ENCODE peak calls at places on chromosomes 16 and 17, in six cellular contexts. One of them, this sample, is unnamed.
A peak's percentile ranks its signal among the peaks of the same experiment; 100 is the strongest.

GRCh38 chr17:72812823-72813222 is 279.7 kb downstream of the SLC39A11 start:
- DNase-seq in GM23338: no peak
- DNase-seq in HCT116: peak; percentile 51
- DNase-seq in hepatocyte: no peak
- DNase-seq in GM23248: peak; percentile 41
- DNase-seq in MM.1S: no peak
- DNase-seq in this sample: no peak

GRCh38 chr17:50201226-50201854 is at the start of gene COL1A1:
- DNase-seq in GM23338: peak; percentile 59
- DNase-seq in HCT116: no peak
- DNase-seq in hepatocyte: peak; percentile 85
- DNase-seq in GM23248: peak; percentile 94
- DNase-seq in MM.1S: no peak
- DNase-seq in this sample: no peak

GRCh38 chr16:67580202-67580601 is 17.9 kb downstream of the CTCF start:
- DNase-seq in GM23338: no peak
- DNase-seq in HCT116: no peak
- DNase-seq in hepatocyte: no peak
- DNase-seq in GM23248: no peak
- DNase-seq in MM.1S: no peak
- DNase-seq in this sample: no peak

GRCh38 chr17:42928714-42929496 is 28.3 kb downstream of the G6PC1 start:
- DNase-seq in GM23338: peak; percentile 87
- DNase-seq in HCT116: peak; percentile 60
- DNase-seq in hepatocyte: peak; percentile 76
- DNase-seq in GM23248: peak; percentile 91
- DNase-seq in MM.1S: peak; percentile 75
- DNase-seq in this sample: peak; percentile 87

GRCh38 chr17:49285716-49286115 is 55.1 kb upstream of the PHOSPHO1 start:
- DNase-seq in GM23338: no peak
- DNase-seq in HCT116: no peak
- DNase-seq in hepatocyte: no peak
- DNase-seq in GM23248: no peak
- DNase-seq in MM.1S: no peak
- DNase-seq in this sample: no peak

GRCh38 chr17:60534010-60534555 is 8.0 kb upstream of the APPBP2 start:
- DNase-seq in GM23338: no peak
- DNase-seq in HCT116: no peak
- DNase-seq in hepatocyte: no peak
- DNase-seq in GM23248: no peak
- DNase-seq in MM.1S: no peak
- DNase-seq in this sample: no peak

GRCh38 chr16:49622421-49623402 is 233.2 kb downstream of the ZNF423 start:
- DNase-seq in GM23338: no peak
- DNase-seq in HCT116: no peak
- DNase-seq in hepatocyte: no peak
- DNase-seq in GM23248: no peak
- DNase-seq in MM.1S: no peak
- DNase-seq in this sample: no peak

GRCh38 chr17:47225436-47225858 is 16.3 kb downstream of the MYL4 start:
- DNase-seq in GM23338: no peak
- DNase-seq in HCT116: peak; percentile 58
- DNase-seq in hepatocyte: no peak
- DNase-seq in GM23248: peak; percentile 95
- DNase-seq in MM.1S: no peak
- DNase-seq in this sample: no peak

GRCh38 chr16:81694494-81695285 is 84.4 kb upstream of the PLCG2 start:
- DNase-seq in GM23338: no peak
- DNase-seq in HCT116: no peak
- DNase-seq in hepatocyte: no peak
- DNase-seq in GM23248: no peak
- DNase-seq in MM.1S: no peak
- DNase-seq in this sample: no peak

GRCh38 chr16:528111-529011 is 849 bp downstream of the CAPN15 start:
- DNase-seq in GM23338: peak; percentile 63
- DNase-seq in HCT116: no peak
- DNase-seq in hepatocyte: peak; percentile 75
- DNase-seq in GM23248: peak; percentile 91
- DNase-seq in MM.1S: peak; percentile 17
- DNase-seq in this sample: peak; percentile 37

GRCh38 chr16:81770008-81770407 is 9.1 kb upstream of the PLCG2 start:
- DNase-seq in GM23338: no peak
- DNase-seq in HCT116: no peak
- DNase-seq in hepatocyte: no peak
- DNase-seq in GM23248: no peak
- DNase-seq in MM.1S: no peak
- DNase-seq in this sample: no peak

GRCh38 chr17:80212962-80213650 is 7.0 kb downstream of the SGSH start:
- DNase-seq in GM23338: no peak
- DNase-seq in HCT116: no peak
- DNase-seq in hepatocyte: no peak
- DNase-seq in GM23248: no peak
- DNase-seq in MM.1S: no peak
- DNase-seq in this sample: no peak

GRCh38 chr17:79561486-79562116 is 49.2 kb downstream of the RBFOX3 start:
- DNase-seq in GM23338: no peak
- DNase-seq in HCT116: no peak
- DNase-seq in hepatocyte: no peak
- DNase-seq in GM23248: no peak
- DNase-seq in MM.1S: no peak
- DNase-seq in this sample: no peak

GRCh38 chr16:15493416-15494181 is 59.2 kb downstream of the BMERB1 start:
- DNase-seq in GM23338: no peak
- DNase-seq in HCT116: no peak
- DNase-seq in hepatocyte: no peak
- DNase-seq in GM23248: peak; percentile 88
- DNase-seq in MM.1S: no peak
- DNase-seq in this sample: no peak

GRCh38 chr17:10768766-10769383 is 35.0 kb downstream of the TMEM238L start:
- DNase-seq in GM23338: no peak
- DNase-seq in HCT116: no peak
- DNase-seq in hepatocyte: no peak
- DNase-seq in GM23248: peak; percentile 10
- DNase-seq in MM.1S: no peak
- DNase-seq in this sample: no peak

GRCh38 chr16:71630808-71631207 is 4.8 kb downstream of the MARVELD3 start:
- DNase-seq in GM23338: no peak
- DNase-seq in HCT116: no peak
- DNase-seq in hepatocyte: no peak
- DNase-seq in GM23248: no peak
- DNase-seq in MM.1S: no peak
- DNase-seq in this sample: no peak

GRCh38 chr17:56966277-56966676 is 5.4 kb upstream of the COIL start:
- DNase-seq in GM23338: no peak
- DNase-seq in HCT116: no peak
- DNase-seq in hepatocyte: no peak
- DNase-seq in GM23248: no peak
- DNase-seq in MM.1S: no peak
- DNase-seq in this sample: no peak

GRCh38 chr16:73713817-73714495 is 582.7 kb upstream of the PSMD7 start:
- DNase-seq in GM23338: peak; percentile 76
- DNase-seq in HCT116: peak; percentile 27
- DNase-seq in hepatocyte: peak; percentile 53
- DNase-seq in GM23248: peak; percentile 32
- DNase-seq in MM.1S: no peak
- DNase-seq in this sample: peak; percentile 2

GRCh38 chr17:76940738-76941350 is 72.6 kb downstream of the MGAT5B start:
- DNase-seq in GM23338: peak; percentile 90
- DNase-seq in HCT116: no peak
- DNase-seq in hepatocyte: no peak
- DNase-seq in GM23248: no peak
- DNase-seq in MM.1S: no peak
- DNase-seq in this sample: peak; percentile 58

GRCh38 chr16:9154576-9155410 is 63.3 kb downstream of the HAPSTR1 start:
- DNase-seq in GM23338: peak; percentile 43
- DNase-seq in HCT116: no peak
- DNase-seq in hepatocyte: no peak
- DNase-seq in GM23248: no peak
- DNase-seq in MM.1S: no peak
- DNase-seq in this sample: no peak

GRCh38 chr16:11133344-11133921 is 122.6 kb downstream of the SOCS1 start:
- DNase-seq in GM23338: no peak
- DNase-seq in HCT116: peak; percentile 79
- DNase-seq in hepatocyte: peak; percentile 93
- DNase-seq in GM23248: peak; percentile 99
- DNase-seq in MM.1S: no peak
- DNase-seq in this sample: no peak

GRCh38 chr17:80030730-80031410 is 4.8 kb downstream of the TBC1D16 start:
- DNase-seq in GM23338: no peak
- DNase-seq in HCT116: no peak
- DNase-seq in hepatocyte: no peak
- DNase-seq in GM23248: no peak
- DNase-seq in MM.1S: no peak
- DNase-seq in this sample: no peak

GRCh38 chr16:676565-677297 is 1.3 kb downstream of the RHBDL1 start:
- DNase-seq in GM23338: peak; percentile 54
- DNase-seq in HCT116: no peak
- DNase-seq in hepatocyte: no peak
- DNase-seq in GM23248: no peak
- DNase-seq in MM.1S: no peak
- DNase-seq in this sample: no peak

GRCh38 chr16:19102187-19102872 is 11.4 kb upstream of the ITPRIPL2 start:
- DNase-seq in GM23338: no peak
- DNase-seq in HCT116: no peak
- DNase-seq in hepatocyte: no peak
- DNase-seq in GM23248: peak; percentile 42
- DNase-seq in MM.1S: no peak
- DNase-seq in this sample: no peak

GRCh38 chr16:86924537-86924936 is 346.2 kb downstream of the FOXL1 start:
- DNase-seq in GM23338: no peak
- DNase-seq in HCT116: no peak
- DNase-seq in hepatocyte: no peak
- DNase-seq in GM23248: peak; percentile 90
- DNase-seq in MM.1S: no peak
- DNase-seq in this sample: no peak

GRCh38 chr17:81553018-81553615 is 964 bp upstream of the FAAP100 start:
- DNase-seq in GM23338: peak; percentile 98
- DNase-seq in HCT116: peak; percentile 80
- DNase-seq in hepatocyte: peak; percentile 85
- DNase-seq in GM23248: peak; percentile 86
- DNase-seq in MM.1S: peak; percentile 94
- DNase-seq in this sample: peak; percentile 94

GRCh38 chr16:28902909-28903308 is 22.1 kb downstream of the RABEP2 start:
- DNase-seq in GM23338: no peak
- DNase-seq in HCT116: no peak
- DNase-seq in hepatocyte: no peak
- DNase-seq in GM23248: no peak
- DNase-seq in MM.1S: no peak
- DNase-seq in this sample: no peak

GRCh38 chr17:13321932-13322701 is 279.6 kb downstream of the HS3ST3A1 start:
- DNase-seq in GM23338: no peak
- DNase-seq in HCT116: no peak
- DNase-seq in hepatocyte: peak; percentile 49
- DNase-seq in GM23248: peak; percentile 41
- DNase-seq in MM.1S: no peak
- DNase-seq in this sample: no peak

GRCh38 chr17:13323990-13324389 is 277.7 kb downstream of the HS3ST3A1 start:
- DNase-seq in GM23338: no peak
- DNase-seq in HCT116: no peak
- DNase-seq in hepatocyte: peak; percentile 14
- DNase-seq in GM23248: no peak
- DNase-seq in MM.1S: no peak
- DNase-seq in this sample: no peak

GRCh38 chr17:13320046-13320785 is 281.5 kb downstream of the HS3ST3A1 start:
- DNase-seq in GM23338: no peak
- DNase-seq in HCT116: no peak
- DNase-seq in hepatocyte: no peak
- DNase-seq in GM23248: no peak
- DNase-seq in MM.1S: no peak
- DNase-seq in this sample: no peak
- H3K27ac ChIP-seq in GM23338: no peak overlapping the region
- H3K27ac ChIP-seq in HCT116: no peak overlapping the region
- H3K27ac ChIP-seq in hepatocyte: no peak overlapping the region
- H3K27ac ChIP-seq in GM23248: no peak overlapping the region
- H3K27ac ChIP-seq in MM.1S: no peak overlapping the region
- H3K27ac ChIP-seq in this sample: no peak overlapping the region

GRCh38 chr17:75138519-75138918 is 7.0 kb upstream of the NT5C start:
- DNase-seq in GM23338: no peak
- DNase-seq in HCT116: no peak
- DNase-seq in hepatocyte: no peak
- DNase-seq in GM23248: no peak
- DNase-seq in MM.1S: no peak
- DNase-seq in this sample: no peak
- H3K79me2 ChIP-seq in GM23338: peaks cover 33% of the 10 kb centered on the region
- H3K79me2 ChIP-seq in HCT116: peaks cover 53% of the 10 kb centered on the region
- H3K79me2 ChIP-seq in hepatocyte: peaks cover 10% of the 10 kb centered on the region
- H3K79me2 ChIP-seq in GM23248: peaks cover 4% of the 10 kb centered on the region
- H3K79me2 ChIP-seq in MM.1S: no peaks in the 10 kb centered on the region
- H3K79me2 ChIP-seq in this sample: no peaks in the 10 kb centered on the region

GRCh38 chr17:30256756-30257506 is 21.4 kb upstream of the SLC6A4 start:
- DNase-seq in GM23338: no peak
- DNase-seq in HCT116: no peak
- DNase-seq in hepatocyte: no peak
- DNase-seq in GM23248: peak; percentile 80
- DNase-seq in MM.1S: no peak
- DNase-seq in this sample: no peak
- TF ChIP-seq EZH2phosphoT487 in GM23338: no peak
- TF ChIP-seq EZH2phosphoT487 in HCT116: no peak
- TF ChIP-seq EZH2phosphoT487 in hepatocyte: no peak
- TF ChIP-seq EZH2phosphoT487 in GM23248: no peak
- TF ChIP-seq EZH2phosphoT487 in MM.1S: no peak
- TF ChIP-seq EZH2phosphoT487 in this sample: no peak

GRCh38 chr16:22222006-22222405 is 15.9 kb downstream of the EEF2K start:
- DNase-seq in GM23338: no peak
- DNase-seq in HCT116: no peak
- DNase-seq in hepatocyte: no peak
- DNase-seq in GM23248: no peak
- DNase-seq in MM.1S: no peak
- DNase-seq in this sample: no peak

GRCh38 chr16:22222998-22223397 is 16.9 kb downstream of the EEF2K start:
- DNase-seq in GM23338: no peak
- DNase-seq in HCT116: no peak
- DNase-seq in hepatocyte: no peak
- DNase-seq in GM23248: no peak
- DNase-seq in MM.1S: no peak
- DNase-seq in this sample: no peak

GRCh38 chr16:22220714-22221113 is 14.6 kb downstream of the EEF2K start:
- DNase-seq in GM23338: no peak
- DNase-seq in HCT116: no peak
- DNase-seq in hepatocyte: no peak
- DNase-seq in GM23248: peak; percentile 16
- DNase-seq in MM.1S: no peak
- DNase-seq in this sample: no peak

GRCh38 chr16:22229881-22230280 is 23.8 kb downstream of the EEF2K start:
- DNase-seq in GM23338: no peak
- DNase-seq in HCT116: no peak
- DNase-seq in hepatocyte: no peak
- DNase-seq in GM23248: no peak
- DNase-seq in MM.1S: no peak
- DNase-seq in this sample: no peak

DNA sequence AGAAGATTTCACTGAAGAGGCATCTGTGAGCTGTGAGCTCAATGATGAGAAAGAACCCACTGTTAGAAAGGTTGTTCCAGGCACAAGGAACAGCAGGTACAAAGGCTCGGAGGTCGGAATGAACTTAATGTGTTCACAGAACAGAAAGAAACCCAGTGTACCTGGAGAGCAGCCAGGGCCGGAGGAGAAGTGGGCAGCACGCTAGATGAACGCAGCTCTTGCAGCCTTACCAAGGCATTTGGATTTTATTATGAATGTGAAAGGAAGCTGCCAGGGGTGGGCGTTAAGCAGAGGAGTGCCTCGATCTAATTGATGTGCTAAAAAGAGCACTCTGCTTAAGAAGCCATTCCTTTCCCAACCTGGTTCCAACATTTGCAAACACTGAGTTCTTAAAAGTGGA is 19.0 kb downstream of the EEF2K start:
- DNase-seq in GM23338: peak; percentile 68
- DNase-seq in HCT116: no peak
- DNase-seq in hepatocyte: no peak
- DNase-seq in GM23248: peak; percentile 24
- DNase-seq in MM.1S: no peak
- DNase-seq in this sample: no peak
- H3K27ac ChIP-seq in GM23338: peak overlapping the region; percentile 82
- H3K27ac ChIP-seq in HCT116: no peak overlapping the region
- H3K27ac ChIP-seq in hepatocyte: no peak overlapping the region
- H3K27ac ChIP-seq in GM23248: no peak overlapping the region
- H3K27ac ChIP-seq in MM.1S: no peak overlapping the region
- H3K27ac ChIP-seq in this sample: no peak overlapping the region

This sample was measured in OCI-LY7.